ENCODE peak calls at places on chromosomes 1 and 21, in eight cellular contexts. F, P, V, E, H, M, Q and A are unnamed samples.
A peak's percentile ranks its signal among the peaks of the same experiment; 100 is the strongest.

GRCh38 chr1:26278835-26279597 is 870 bp upstream of the SH3BGRL3 start:
- DNase-seq in F (no peak), P (no peak), V (peak; percentile 84), E (peak; percentile 56), H (no peak), M (no peak), Q (peak; percentile 24), A (peak; percentile 68)

GRCh38 chr1:53073899-53074311 is 11.9 kb downstream of the PODN start:
- DNase-seq in F (no peak), P (no peak), V (peak; percentile 25), E (no peak), H (no peak), M (peak; percentile 17), Q (no peak), A (no peak)

GRCh38 chr1:92874987-92875386 is 43.1 kb downstream of the RPL5 start:
- DNase-seq in F (no peak), P (no peak), V (no peak), E (no peak), H (no peak), M (no peak), Q (no peak), A (no peak)

GRCh38 chr1:9717193-9718005 is 65.9 kb downstream of the PIK3CD start:
- DNase-seq in F (no peak), P (peak; percentile 80), V (no peak), E (no peak), H (no peak), M (no peak), Q (no peak), A (no peak)

GRCh38 chr1:28437924-28438699 is 67.7 kb upstream of the RCC1 start:
- DNase-seq in F (peak; percentile 67), P (no peak), V (peak; percentile 93), E (peak; percentile 98), H (peak; percentile 94), M (peak; percentile 47), Q (peak; percentile 58), A (peak; percentile 99)

GRCh38 chr1:46423574-46424240 is 29.6 kb downstream of the FAAH start:
- DNase-seq in F (no peak), P (no peak), V (no peak), E (no peak), H (no peak), M (no peak), Q (no peak), A (no peak)

GRCh38 chr21:45972716-45973474 is 8.7 kb upstream of the COL6A1 start:
- DNase-seq in F (no peak), P (no peak), V (peak; percentile 96), E (no peak), H (no peak), M (no peak), Q (peak; percentile 61), A (peak; percentile 92)

GRCh38 chr1:45012639-45013278 is 705 bp downstream of the UROD start:
- DNase-seq in F (peak; percentile 31), P (no peak), V (peak; percentile 61), E (peak; percentile 43), H (peak; percentile 25), M (peak; percentile 51), Q (peak; percentile 63), A (peak; percentile 65)

GRCh38 chr1:31439276-31439675 is 26.3 kb downstream of the SERINC2 start:
- DNase-seq in F (no peak), P (no peak), V (no peak), E (no peak), H (no peak), M (no peak), Q (no peak), A (no peak)

GRCh38 chr1:53810497-53810896 is 27.6 kb downstream of the NDC1 start:
- DNase-seq in F (no peak), P (no peak), V (no peak), E (no peak), H (no peak), M (no peak), Q (no peak), A (no peak)

GRCh38 chr1:223703668-223704013 is 8.7 kb upstream of the CAPN2 start:
- DNase-seq in F (no peak), P (no peak), V (no peak), E (no peak), H (no peak), M (no peak), Q (no peak), A (no peak)

GRCh38 chr1:25573591-25573930 is 30.2 kb downstream of the LDLRAP1 start:
- DNase-seq in F (no peak), P (no peak), V (no peak), E (no peak), H (no peak), M (no peak), Q (no peak), A (no peak)

GRCh38 chr21:42863504-42863870 is 15.9 kb downstream of the WDR4 start:
- DNase-seq in F (no peak), P (no peak), V (no peak), E (no peak), H (no peak), M (no peak), Q (no peak), A (no peak)

GRCh38 chr1:58811303-58811702 is 27.5 kb upstream of the JUN start:
- DNase-seq in F (no peak), P (no peak), V (no peak), E (no peak), H (no peak), M (no peak), Q (no peak), A (no peak)

GRCh38 chr1:161681879-161682278 is 18.9 kb downstream of the FCGR2B start:
- DNase-seq in F (no peak), P (no peak), V (no peak), E (no peak), H (no peak), M (no peak), Q (no peak), A (no peak)

GRCh38 chr1:93489756-93490155 is 41.8 kb downstream of the FNBP1L start:
- DNase-seq in F (no peak), P (no peak), V (no peak), E (no peak), H (no peak), M (no peak), Q (no peak), A (peak; percentile 55)

GRCh38 chr1:85616736-85617135 is 36.2 kb downstream of the CCN1 start:
- DNase-seq in F (no peak), P (no peak), V (no peak), E (no peak), H (no peak), M (no peak), Q (no peak), A (no peak)

GRCh38 chr21:42352433-42353095 is 1.8 kb upstream of the TFF2 start:
- DNase-seq in F (no peak), P (no peak), V (no peak), E (no peak), H (no peak), M (no peak), Q (no peak), A (no peak)

GRCh38 chr1:108817016-108817415 is 39.9 kb downstream of the AKNAD1 start:
- DNase-seq in F (peak; percentile 64), P (no peak), V (peak; percentile 97), E (peak; percentile 62), H (no peak), M (no peak), Q (no peak), A (peak; percentile 91)